ENCODE peak calls at places on chromosomes 5 and 9, in six cellular contexts. One of them, this sample, is unnamed.

GRCh38 chr9:100063185-100063584 is 35.6 kb downstream of the ERP44 start:
- DNase-seq in uterus: no peak
- DNase-seq in GM13976: no peak
- DNase-seq in AG04450: no peak
- DNase-seq in A549: no peak
- DNase-seq in foreskin fibroblast: no peak
- DNase-seq in this sample: no peak

GRCh38 chr9:33469891-33470290 is 3.8 kb downstream of the NOL6 start:
- DNase-seq in uterus: no peak
- DNase-seq in GM13976: no peak
- DNase-seq in AG04450: no peak
- DNase-seq in A549: no peak
- DNase-seq in foreskin fibroblast: no peak
- DNase-seq in this sample: peak; percentile 37

GRCh38 chr5:143837306-143837848 is 25.4 kb downstream of the HMHB1 start:
- DNase-seq in uterus: no peak
- DNase-seq in GM13976: no peak
- DNase-seq in AG04450: no peak
- DNase-seq in A549: no peak
- DNase-seq in foreskin fibroblast: peak; percentile 80
- DNase-seq in this sample: no peak

GRCh38 chr5:169296456-169297220 is 4.3 kb downstream of the SLIT3 start:
- DNase-seq in uterus: peak; percentile 46
- DNase-seq in GM13976: no peak
- DNase-seq in AG04450: no peak
- DNase-seq in A549: peak; percentile 29
- DNase-seq in foreskin fibroblast: peak; percentile 95
- DNase-seq in this sample: peak; percentile 83

GRCh38 chr5:142544946-142545652 is 140.8 kb downstream of the FGF1 start:
- DNase-seq in uterus: no peak
- DNase-seq in GM13976: no peak
- DNase-seq in AG04450: no peak
- DNase-seq in A549: no peak
- DNase-seq in foreskin fibroblast: peak; percentile 61
- DNase-seq in this sample: no peak

GRCh38 chr5:136703706-136704105 is 338.4 kb upstream of the TRPC7 start:
- DNase-seq in uterus: no peak
- DNase-seq in GM13976: no peak
- DNase-seq in AG04450: no peak
- DNase-seq in A549: no peak
- DNase-seq in foreskin fibroblast: no peak
- DNase-seq in this sample: no peak

GRCh38 chr5:685262-686171 is 7.6 kb downstream of the TPPP start:
- DNase-seq in uterus: peak; percentile 8
- DNase-seq in GM13976: no peak
- DNase-seq in AG04450: no peak
- DNase-seq in A549: no peak
- DNase-seq in foreskin fibroblast: no peak
- DNase-seq in this sample: peak; percentile 41

GRCh38 chr5:171494452-171495121 is 75.1 kb downstream of the FGF18 start:
- DNase-seq in uterus: peak; percentile 85
- DNase-seq in GM13976: no peak
- DNase-seq in AG04450: peak; percentile 16
- DNase-seq in A549: peak; percentile 17
- DNase-seq in foreskin fibroblast: peak; percentile 91
- DNase-seq in this sample: peak; percentile 92

GRCh38 chr5:134000116-134000515 is 4.7 kb downstream of the VDAC1 start:
- DNase-seq in uterus: no peak
- DNase-seq in GM13976: no peak
- DNase-seq in AG04450: no peak
- DNase-seq in A549: no peak
- DNase-seq in foreskin fibroblast: no peak
- DNase-seq in this sample: no peak

GRCh38 chr5:13773652-13774051 is 170.8 kb downstream of the DNAH5 start:
- DNase-seq in uterus: no peak
- DNase-seq in GM13976: no peak
- DNase-seq in AG04450: no peak
- DNase-seq in A549: no peak
- DNase-seq in foreskin fibroblast: no peak
- DNase-seq in this sample: no peak

GRCh38 chr9:114551750-114552685 is 35.6 kb upstream of the ATP6V1G1 start:
- DNase-seq in uterus: peak; percentile 74
- DNase-seq in GM13976: no peak
- DNase-seq in AG04450: peak; percentile 85
- DNase-seq in A549: peak; percentile 89
- DNase-seq in foreskin fibroblast: peak; percentile 98
- DNase-seq in this sample: peak; percentile 80
- TF ChIP-seq CTCF in uterus: no peak
- TF ChIP-seq CTCF in GM13976: no peak
- TF ChIP-seq CTCF in AG04450: no peak
- TF ChIP-seq CTCF in A549: no peak
- TF ChIP-seq CTCF in foreskin fibroblast: no peak
- TF ChIP-seq CTCF in this sample: no peak

DNA sequence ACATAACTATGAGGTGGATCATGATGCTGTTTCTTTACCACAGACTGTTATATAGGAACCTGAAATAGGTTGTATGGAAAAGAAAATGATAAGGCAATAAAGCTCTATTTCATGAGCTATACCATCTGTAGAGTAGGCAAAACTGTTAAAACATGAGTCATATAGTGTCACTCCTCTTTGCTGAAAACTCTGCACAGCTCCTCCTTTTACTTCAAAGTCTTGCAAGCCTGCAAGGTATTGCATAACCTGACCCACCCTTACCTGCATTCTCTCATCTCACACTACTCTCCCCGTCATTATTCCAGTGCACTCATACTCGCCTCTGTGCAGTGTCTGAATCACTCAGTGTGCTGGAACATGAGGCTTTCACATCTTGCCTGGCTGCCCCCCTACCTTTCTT is 790.1 kb downstream of the EFNA5 start:
- DNase-seq in uterus: no peak
- DNase-seq in GM13976: no peak
- DNase-seq in AG04450: no peak
- DNase-seq in A549: no peak
- DNase-seq in foreskin fibroblast: no peak
- DNase-seq in this sample: no peak
- TF ChIP-seq CTCF in uterus: no peak
- TF ChIP-seq CTCF in GM13976: no peak
- TF ChIP-seq CTCF in AG04450: no peak
- TF ChIP-seq CTCF in A549: no peak
- TF ChIP-seq CTCF in foreskin fibroblast: no peak
- TF ChIP-seq CTCF in this sample: no peak

GRCh38 chr9:108416321-108416720 is 439.5 kb downstream of the ACTL7B start:
- DNase-seq in uterus: no peak
- DNase-seq in GM13976: no peak
- DNase-seq in AG04450: no peak
- DNase-seq in A549: peak; percentile 18
- DNase-seq in foreskin fibroblast: no peak
- DNase-seq in this sample: no peak
- TF ChIP-seq CTCF in uterus: no peak
- TF ChIP-seq CTCF in GM13976: no peak
- TF ChIP-seq CTCF in AG04450: no peak
- TF ChIP-seq CTCF in A549: peak; percentile 23
- TF ChIP-seq CTCF in foreskin fibroblast: no peak
- TF ChIP-seq CTCF in this sample: no peak

DNA sequence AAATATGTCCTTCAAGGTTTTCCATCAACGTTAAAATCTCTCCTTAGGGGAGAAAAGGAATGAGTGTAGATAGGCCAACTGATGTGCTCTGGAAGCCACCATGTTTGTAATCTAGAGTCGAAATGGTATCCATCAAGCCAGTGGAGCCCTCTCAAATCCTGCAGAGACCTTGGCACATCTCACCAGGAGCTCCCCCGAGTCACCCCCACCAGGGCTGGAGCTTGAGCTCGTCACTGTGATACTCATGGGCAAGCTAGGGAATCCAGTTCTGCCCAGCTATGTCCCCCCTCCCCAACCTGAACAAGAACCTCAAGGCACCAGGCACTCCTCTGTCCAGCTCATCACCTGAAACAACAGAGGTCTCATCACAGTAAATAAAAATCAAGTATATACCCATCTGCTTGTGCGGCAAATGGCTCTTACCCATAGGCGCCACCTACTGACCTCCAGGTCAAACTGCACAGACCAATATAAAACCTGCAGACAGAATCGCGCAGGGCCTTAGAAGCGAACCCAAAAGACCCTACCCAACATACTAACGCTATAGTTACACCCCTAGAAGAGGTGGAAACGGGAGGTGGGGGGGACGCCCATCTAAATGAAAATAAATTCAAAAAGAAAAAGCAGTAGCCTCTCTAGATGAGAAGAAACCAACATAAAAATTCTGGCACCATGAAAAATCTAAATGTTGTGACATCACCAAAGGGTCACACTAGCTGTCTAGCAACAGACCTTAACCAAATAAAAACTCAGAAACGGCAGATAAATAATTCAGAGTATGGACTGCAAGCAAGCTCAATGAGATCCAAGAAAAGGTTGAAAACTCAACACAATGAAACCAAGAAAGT is 75.0 kb downstream of the TTC39B start:
- DNase-seq in uterus: no peak
- DNase-seq in GM13976: peak; percentile 47
- DNase-seq in AG04450: no peak
- DNase-seq in A549: peak; percentile 67
- DNase-seq in foreskin fibroblast: peak; percentile 52
- DNase-seq in this sample: no peak
- TF ChIP-seq CTCF in uterus: no peak
- TF ChIP-seq CTCF in GM13976: peak; percentile 31
- TF ChIP-seq CTCF in AG04450: peak; percentile 45
- TF ChIP-seq CTCF in A549: peak; percentile 43
- TF ChIP-seq CTCF in foreskin fibroblast: peak; percentile 43
- TF ChIP-seq CTCF in this sample: peak; percentile 32

DNA sequence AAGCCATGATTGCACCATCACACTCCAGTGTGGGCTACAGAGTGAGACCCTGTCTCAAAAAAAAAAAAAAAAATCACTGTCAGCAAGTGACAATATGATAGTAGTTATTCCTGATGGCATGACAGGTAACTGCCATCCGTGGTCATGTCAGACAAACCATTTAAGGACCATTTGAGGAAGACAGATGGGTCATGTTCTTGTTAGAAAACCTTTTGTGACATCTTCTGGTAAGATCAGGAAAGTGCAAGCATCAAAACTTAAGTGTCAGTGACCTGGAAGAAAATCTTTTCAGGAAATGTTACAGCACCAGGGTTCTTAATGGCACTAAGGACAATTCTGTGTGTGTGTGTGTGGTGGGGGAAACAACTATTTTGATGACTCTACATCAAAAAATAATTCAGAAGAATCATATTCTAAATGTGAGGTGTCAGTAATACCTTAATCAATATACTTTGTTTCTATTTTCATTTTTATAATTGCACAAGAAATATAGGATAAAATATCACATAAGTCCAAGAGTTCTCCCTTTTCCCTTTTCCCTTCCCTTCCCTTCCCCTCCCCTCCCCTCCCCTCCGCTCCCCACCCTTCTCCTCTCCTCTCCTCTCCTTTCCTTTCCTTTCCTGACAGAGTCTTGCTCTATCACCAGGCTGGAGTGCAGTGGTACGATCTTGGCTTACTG is 17.8 kb downstream of the SLC38A9 start:
- DNase-seq in uterus: no peak
- DNase-seq in GM13976: no peak
- DNase-seq in AG04450: no peak
- DNase-seq in A549: peak; percentile 77
- DNase-seq in foreskin fibroblast: peak; percentile 41
- DNase-seq in this sample: no peak
- TF ChIP-seq CTCF in uterus: peak; percentile 30
- TF ChIP-seq CTCF in GM13976: peak; percentile 23
- TF ChIP-seq CTCF in AG04450: peak; percentile 41
- TF ChIP-seq CTCF in A549: peak; percentile 73
- TF ChIP-seq CTCF in foreskin fibroblast: peak; percentile 39
- TF ChIP-seq CTCF in this sample: peak; percentile 46

GRCh38 chr9:12698986-12699385 is 5.8 kb downstream of the TYRP1 start:
- DNase-seq in uterus: no peak
- DNase-seq in GM13976: no peak
- DNase-seq in AG04450: no peak
- DNase-seq in A549: no peak
- DNase-seq in foreskin fibroblast: no peak
- DNase-seq in this sample: no peak
- TF ChIP-seq CTCF in uterus: no peak
- TF ChIP-seq CTCF in GM13976: no peak
- TF ChIP-seq CTCF in AG04450: peak; percentile 27
- TF ChIP-seq CTCF in A549: no peak
- TF ChIP-seq CTCF in foreskin fibroblast: no peak
- TF ChIP-seq CTCF in this sample: no peak

DNA sequence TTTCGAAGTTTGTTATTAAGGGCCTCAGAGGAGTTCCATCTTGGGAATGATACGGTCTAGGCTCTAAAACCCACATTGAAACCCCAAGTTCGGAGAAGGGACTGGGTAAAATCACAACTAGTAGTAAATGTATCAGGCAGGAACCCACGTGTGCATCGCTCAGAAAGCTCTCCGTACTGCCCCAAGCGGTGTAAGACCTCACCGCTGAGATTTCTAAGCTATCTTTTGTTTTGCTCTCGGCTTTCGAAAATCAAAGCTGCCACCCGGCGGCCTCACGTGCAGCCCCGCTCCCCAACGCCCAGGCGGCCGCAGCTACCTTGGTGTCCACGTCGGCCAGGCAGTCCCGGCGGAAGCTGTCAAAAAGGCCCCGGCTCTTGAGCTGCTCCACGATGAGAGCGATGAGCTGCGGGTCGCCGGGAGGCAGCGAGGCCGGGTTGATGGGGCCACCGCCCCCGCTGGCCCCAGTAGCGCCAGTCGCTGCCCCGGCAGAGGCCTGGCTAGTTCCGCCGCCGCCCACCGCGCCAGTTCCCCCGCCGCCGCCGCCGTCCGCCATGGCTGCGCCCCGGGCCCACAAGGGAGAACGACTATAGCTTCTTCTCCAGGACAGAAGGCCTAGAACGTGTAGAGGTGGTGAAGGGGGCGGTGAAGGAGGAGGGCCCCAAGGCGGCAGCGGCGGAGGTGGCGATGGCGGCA is 420 bp downstream of the BOD1 start:
- DNase-seq in uterus: peak; percentile 50
- DNase-seq in GM13976: peak; percentile 73
- DNase-seq in AG04450: peak; percentile 54
- DNase-seq in A549: peak; percentile 80
- DNase-seq in foreskin fibroblast: peak; percentile 90
- DNase-seq in this sample: peak; percentile 87
- TF ChIP-seq CTCF in uterus: peak; percentile 53
- TF ChIP-seq CTCF in GM13976: peak; percentile 59
- TF ChIP-seq CTCF in AG04450: peak; percentile 77
- TF ChIP-seq CTCF in A549: peak; percentile 53
- TF ChIP-seq CTCF in foreskin fibroblast: peak; percentile 62
- TF ChIP-seq CTCF in this sample: peak; percentile 59

GRCh38 chr9:127505396-127506116 is 54.2 kb downstream of the LRSAM1 start:
- DNase-seq in uterus: peak; percentile 54
- DNase-seq in GM13976: peak; percentile 76
- DNase-seq in AG04450: no peak
- DNase-seq in A549: peak; percentile 60
- DNase-seq in foreskin fibroblast: peak; percentile 71
- DNase-seq in this sample: no peak
- TF ChIP-seq CTCF in uterus: peak; percentile 39
- TF ChIP-seq CTCF in GM13976: peak; percentile 46
- TF ChIP-seq CTCF in AG04450: peak; percentile 67
- TF ChIP-seq CTCF in A549: peak; percentile 54
- TF ChIP-seq CTCF in foreskin fibroblast: peak; percentile 55
- TF ChIP-seq CTCF in this sample: peak; percentile 23